ENCODE peak calls at places on chromosomes 6 and 20, in six cellular contexts. Z is hepatocyte; U is NCI-H1436; C is dermis blood vessel endothelial cell; T is stimulated activated CD4-positive, alpha-beta T cell treated with anti-CD3 and anti-CD28 coated beads, Interleukin-12 subunit alpha, Interleukin-12 subunit beta, amount 100 ng/mL, for 4 hours; N is central memory CD4-positive, alpha-beta T cell. H is an unnamed sample.

GRCh38 chr20:23050847-23051627 is 1.6 kb upstream of the THBD start:
- DNase-seq in N (no peak), U (no peak), Z (peak), C (peak), T (no peak), H (no peak)

GRCh38 chr6:1930356-1930755 is 315.0 kb downstream of the GMDS start:
- DNase-seq in N (no peak), T (no peak), C (no peak), Z (no peak), U (no peak), H (no peak)

GRCh38 chr20:9200620-9201019 is 131.7 kb downstream of the PLCB4 start:
- DNase-seq in N (no peak), T (no peak), U (no peak), C (no peak), Z (peak), H (no peak)

GRCh38 chr20:51542033-51542893 is at the start of gene NFATC2:
- DNase-seq in U (no peak), C (peak), Z (peak), N (peak), T (peak), H (peak)

GRCh38 chr20:61724376-61724775 is 341.3 kb downstream of the TAF4 start:
- DNase-seq in N (no peak), U (no peak), Z (no peak), T (no peak), C (no peak), H (no peak)

GRCh38 chr6:38283734-38284362 is 355.9 kb downstream of the BTBD9 start:
- DNase-seq in N (no peak), Z (no peak), C (peak), T (no peak), U (no peak), H (no peak)

GRCh38 chr6:5094327-5094726 is 9.2 kb downstream of the PPP1R3G start:
- DNase-seq in C (no peak), T (no peak), Z (no peak), N (no peak), U (no peak), H (no peak)

GRCh38 chr20:4875578-4876067 is 125.7 kb downstream of the SLC23A2 start:
- DNase-seq in U (peak), Z (no peak), T (no peak), N (no peak), C (peak), H (no peak)

GRCh38 chr6:6964675-6965074 is 143.1 kb upstream of the RREB1 start:
- DNase-seq in N (no peak), Z (no peak), T (no peak), U (no peak), C (no peak), H (no peak)

GRCh38 chr6:14711056-14711703 is 534.7 kb upstream of the JARID2 start:
- DNase-seq in U (peak), N (peak), Z (peak), T (peak), C (no peak), H (peak)

GRCh38 chr6:14200047-14200446 is 82.5 kb downstream of the CD83 start:
- DNase-seq in C (no peak), U (no peak), N (no peak), T (no peak), Z (no peak), H (no peak)

GRCh38 chr20:22412977-22413868 is 171.1 kb downstream of the FOXA2 start:
- DNase-seq in C (no peak), N (no peak), T (no peak), Z (no peak), U (no peak), H (no peak)

GRCh38 chr6:55014321-55015088 is 159.8 kb upstream of the HCRTR2 start:
- DNase-seq in T (no peak), N (no peak), Z (no peak), C (no peak), U (no peak), H (no peak)

GRCh38 chr6:24910331-24910849 is 25.4 kb downstream of the RIPOR2 start:
- DNase-seq in U (no peak), Z (no peak), T (no peak), N (no peak), C (peak), H (no peak)

GRCh38 chr6:3444276-3445088 is 12.4 kb downstream of the SLC22A23 start:
- DNase-seq in C (no peak), N (no peak), U (no peak), T (no peak), Z (peak), H (no peak)

GRCh38 chr20:48940170-48940569 is 18.7 kb downstream of the ARFGEF2 start:
- DNase-seq in C (no peak), Z (no peak), T (no peak), N (no peak), U (no peak), H (no peak)

GRCh38 chr6:17633465-17634188 is 33.5 kb downstream of the FAM8A1 start:
- DNase-seq in N (no peak), C (peak), U (no peak), T (no peak), Z (no peak), H (no peak)

GRCh38 chr20:58014628-58015315 is 213.7 kb downstream of the ANKRD60 start:
- DNase-seq in U (no peak), N (peak), C (no peak), T (no peak), Z (no peak), H (peak)

H was measured in CD4-positive, CD25-positive, alpha-beta regulatory T cell.